ENCODE peak calls at places on chromosomes 7 and 10, in nine cellular contexts. One of them, this sample, is unnamed.

GRCh38 chr7:78326870-78327269 is 528.3 kb downstream of the PHTF2 start:
- DNase-seq in activated CD8-positive, alpha-beta memory T cell treated with anti-CD3 and anti-CD28 coated beads for 1 hour: no peak
- DNase-seq in RCC 7860: peak
- DNase-seq in NCI-H446 treated with DMSO at 0.1 percent for 48 hours: peak
- DNase-seq in brain microvascular endothelial cell: no peak
- DNase-seq in HuH-7.5: no peak
- DNase-seq in CD8-positive, alpha-beta T cell: no peak
- DNase-seq in midbrain: peak
- DNase-seq in fibroblast of pulmonary artery: no peak
- DNase-seq in this sample: peak

GRCh38 chr10:46247181-46247475 is 39.7 kb upstream of the ANTXRL start:
- DNase-seq in activated CD8-positive, alpha-beta memory T cell treated with anti-CD3 and anti-CD28 coated beads for 1 hour: no peak
- DNase-seq in RCC 7860: no peak
- DNase-seq in NCI-H446 treated with DMSO at 0.1 percent for 48 hours: no peak
- DNase-seq in brain microvascular endothelial cell: no peak
- DNase-seq in HuH-7.5: no peak
- DNase-seq in CD8-positive, alpha-beta T cell: no peak
- DNase-seq in midbrain: no peak
- DNase-seq in fibroblast of pulmonary artery: no peak
- DNase-seq in this sample: no peak

GRCh38 chr10:125023862-125024495 is 82.1 kb downstream of the ZRANB1 start:
- DNase-seq in activated CD8-positive, alpha-beta memory T cell treated with anti-CD3 and anti-CD28 coated beads for 1 hour: no peak
- DNase-seq in RCC 7860: no peak
- DNase-seq in NCI-H446 treated with DMSO at 0.1 percent for 48 hours: peak
- DNase-seq in brain microvascular endothelial cell: no peak
- DNase-seq in HuH-7.5: no peak
- DNase-seq in CD8-positive, alpha-beta T cell: no peak
- DNase-seq in midbrain: peak
- DNase-seq in fibroblast of pulmonary artery: no peak
- DNase-seq in this sample: no peak

GRCh38 chr7:4479367-4480039 is 202.6 kb upstream of the FOXK1 start:
- DNase-seq in activated CD8-positive, alpha-beta memory T cell treated with anti-CD3 and anti-CD28 coated beads for 1 hour: no peak
- DNase-seq in RCC 7860: peak
- DNase-seq in NCI-H446 treated with DMSO at 0.1 percent for 48 hours: peak
- DNase-seq in brain microvascular endothelial cell: peak
- DNase-seq in HuH-7.5: peak
- DNase-seq in CD8-positive, alpha-beta T cell: no peak
- DNase-seq in midbrain: no peak
- DNase-seq in fibroblast of pulmonary artery: peak
- DNase-seq in this sample: no peak

GRCh38 chr7:103113164-103113563 is 35.7 kb downstream of the NAPEPLD start:
- DNase-seq in activated CD8-positive, alpha-beta memory T cell treated with anti-CD3 and anti-CD28 coated beads for 1 hour: no peak
- DNase-seq in RCC 7860: peak
- DNase-seq in NCI-H446 treated with DMSO at 0.1 percent for 48 hours: no peak
- DNase-seq in brain microvascular endothelial cell: peak
- DNase-seq in HuH-7.5: no peak
- DNase-seq in CD8-positive, alpha-beta T cell: no peak
- DNase-seq in midbrain: no peak
- DNase-seq in fibroblast of pulmonary artery: peak
- DNase-seq in this sample: no peak

GRCh38 chr10:79420974-79421688 is 24.3 kb downstream of the ZCCHC24 start:
- DNase-seq in activated CD8-positive, alpha-beta memory T cell treated with anti-CD3 and anti-CD28 coated beads for 1 hour: no peak
- DNase-seq in RCC 7860: no peak
- DNase-seq in NCI-H446 treated with DMSO at 0.1 percent for 48 hours: no peak
- DNase-seq in brain microvascular endothelial cell: no peak
- DNase-seq in HuH-7.5: no peak
- DNase-seq in CD8-positive, alpha-beta T cell: no peak
- DNase-seq in midbrain: no peak
- DNase-seq in fibroblast of pulmonary artery: no peak
- DNase-seq in this sample: no peak

GRCh38 chr7:43572516-43573049 is 10.3 kb upstream of the STK17A start:
- DNase-seq in activated CD8-positive, alpha-beta memory T cell treated with anti-CD3 and anti-CD28 coated beads for 1 hour: no peak
- DNase-seq in RCC 7860: peak
- DNase-seq in NCI-H446 treated with DMSO at 0.1 percent for 48 hours: no peak
- DNase-seq in brain microvascular endothelial cell: peak
- DNase-seq in HuH-7.5: no peak
- DNase-seq in CD8-positive, alpha-beta T cell: no peak
- DNase-seq in midbrain: peak
- DNase-seq in fibroblast of pulmonary artery: peak
- DNase-seq in this sample: peak

GRCh38 chr7:36686499-36686898 is 37.8 kb downstream of the AOAH start:
- DNase-seq in activated CD8-positive, alpha-beta memory T cell treated with anti-CD3 and anti-CD28 coated beads for 1 hour: no peak
- DNase-seq in RCC 7860: peak
- DNase-seq in NCI-H446 treated with DMSO at 0.1 percent for 48 hours: no peak
- DNase-seq in brain microvascular endothelial cell: peak
- DNase-seq in HuH-7.5: no peak
- DNase-seq in CD8-positive, alpha-beta T cell: no peak
- DNase-seq in midbrain: no peak
- DNase-seq in fibroblast of pulmonary artery: peak
- DNase-seq in this sample: no peak

GRCh38 chr7:75039709-75040108 is 33.9 kb downstream of the RCC1L start:
- DNase-seq in activated CD8-positive, alpha-beta memory T cell treated with anti-CD3 and anti-CD28 coated beads for 1 hour: no peak
- DNase-seq in RCC 7860: no peak
- DNase-seq in NCI-H446 treated with DMSO at 0.1 percent for 48 hours: no peak
- DNase-seq in brain microvascular endothelial cell: no peak
- DNase-seq in HuH-7.5: no peak
- DNase-seq in CD8-positive, alpha-beta T cell: no peak
- DNase-seq in midbrain: no peak
- DNase-seq in fibroblast of pulmonary artery: no peak
- DNase-seq in this sample: no peak

GRCh38 chr7:44461387-44461786 is 29.1 kb downstream of the NUDCD3 start:
- DNase-seq in activated CD8-positive, alpha-beta memory T cell treated with anti-CD3 and anti-CD28 coated beads for 1 hour: no peak
- DNase-seq in RCC 7860: peak
- DNase-seq in NCI-H446 treated with DMSO at 0.1 percent for 48 hours: no peak
- DNase-seq in brain microvascular endothelial cell: peak
- DNase-seq in HuH-7.5: no peak
- DNase-seq in CD8-positive, alpha-beta T cell: no peak
- DNase-seq in midbrain: no peak
- DNase-seq in fibroblast of pulmonary artery: peak
- DNase-seq in this sample: no peak

GRCh38 chr10:130021373-130021950 is 57.4 kb upstream of the EBF3 start:
- DNase-seq in activated CD8-positive, alpha-beta memory T cell treated with anti-CD3 and anti-CD28 coated beads for 1 hour: no peak
- DNase-seq in RCC 7860: peak
- DNase-seq in NCI-H446 treated with DMSO at 0.1 percent for 48 hours: no peak
- DNase-seq in brain microvascular endothelial cell: peak
- DNase-seq in HuH-7.5: no peak
- DNase-seq in CD8-positive, alpha-beta T cell: no peak
- DNase-seq in midbrain: no peak
- DNase-seq in fibroblast of pulmonary artery: peak
- DNase-seq in this sample: no peak

GRCh38 chr7:80302078-80302477 is 167.4 kb downstream of the GNAI1 start:
- DNase-seq in activated CD8-positive, alpha-beta memory T cell treated with anti-CD3 and anti-CD28 coated beads for 1 hour: no peak
- DNase-seq in RCC 7860: no peak
- DNase-seq in NCI-H446 treated with DMSO at 0.1 percent for 48 hours: no peak
- DNase-seq in brain microvascular endothelial cell: no peak
- DNase-seq in HuH-7.5: no peak
- DNase-seq in CD8-positive, alpha-beta T cell: no peak
- DNase-seq in midbrain: no peak
- DNase-seq in fibroblast of pulmonary artery: no peak
- DNase-seq in this sample: no peak

GRCh38 chr10:117464176-117464575 is 78.4 kb upstream of the EMX2 start:
- DNase-seq in activated CD8-positive, alpha-beta memory T cell treated with anti-CD3 and anti-CD28 coated beads for 1 hour: no peak
- DNase-seq in RCC 7860: peak
- DNase-seq in NCI-H446 treated with DMSO at 0.1 percent for 48 hours: no peak
- DNase-seq in brain microvascular endothelial cell: no peak
- DNase-seq in HuH-7.5: no peak
- DNase-seq in CD8-positive, alpha-beta T cell: no peak
- DNase-seq in midbrain: no peak
- DNase-seq in fibroblast of pulmonary artery: peak
- DNase-seq in this sample: no peak

GRCh38 chr7:137940656-137941518 is 61.0 kb downstream of the CREB3L2 start:
- DNase-seq in activated CD8-positive, alpha-beta memory T cell treated with anti-CD3 and anti-CD28 coated beads for 1 hour: no peak
- DNase-seq in RCC 7860: no peak
- DNase-seq in NCI-H446 treated with DMSO at 0.1 percent for 48 hours: no peak
- DNase-seq in brain microvascular endothelial cell: peak
- DNase-seq in HuH-7.5: no peak
- DNase-seq in CD8-positive, alpha-beta T cell: no peak
- DNase-seq in midbrain: no peak
- DNase-seq in fibroblast of pulmonary artery: peak
- DNase-seq in this sample: no peak

GRCh38 chr10:69065406-69066361 is 22.2 kb upstream of the SRGN start:
- DNase-seq in activated CD8-positive, alpha-beta memory T cell treated with anti-CD3 and anti-CD28 coated beads for 1 hour: no peak
- DNase-seq in RCC 7860: peak
- DNase-seq in NCI-H446 treated with DMSO at 0.1 percent for 48 hours: no peak
- DNase-seq in brain microvascular endothelial cell: peak
- DNase-seq in HuH-7.5: no peak
- DNase-seq in CD8-positive, alpha-beta T cell: no peak
- DNase-seq in midbrain: no peak
- DNase-seq in fibroblast of pulmonary artery: peak
- DNase-seq in this sample: no peak

GRCh38 chr10:77393821-77394501 is 243.6 kb downstream of the KCNMA1 start:
- DNase-seq in activated CD8-positive, alpha-beta memory T cell treated with anti-CD3 and anti-CD28 coated beads for 1 hour: no peak
- DNase-seq in RCC 7860: no peak
- DNase-seq in NCI-H446 treated with DMSO at 0.1 percent for 48 hours: no peak
- DNase-seq in brain microvascular endothelial cell: no peak
- DNase-seq in HuH-7.5: no peak
- DNase-seq in CD8-positive, alpha-beta T cell: no peak
- DNase-seq in midbrain: no peak
- DNase-seq in fibroblast of pulmonary artery: no peak
- DNase-seq in this sample: no peak

GRCh38 chr7:103593691-103594090 is 147.7 kb upstream of the SLC26A5 start:
- DNase-seq in activated CD8-positive, alpha-beta memory T cell treated with anti-CD3 and anti-CD28 coated beads for 1 hour: no peak
- DNase-seq in RCC 7860: no peak
- DNase-seq in NCI-H446 treated with DMSO at 0.1 percent for 48 hours: no peak
- DNase-seq in brain microvascular endothelial cell: no peak
- DNase-seq in HuH-7.5: no peak
- DNase-seq in CD8-positive, alpha-beta T cell: no peak
- DNase-seq in midbrain: no peak
- DNase-seq in fibroblast of pulmonary artery: no peak
- DNase-seq in this sample: no peak

GRCh38 chr7:1123721-1124120 is 35.8 kb downstream of the GPER1 start:
- DNase-seq in activated CD8-positive, alpha-beta memory T cell treated with anti-CD3 and anti-CD28 coated beads for 1 hour: no peak
- DNase-seq in RCC 7860: no peak
- DNase-seq in NCI-H446 treated with DMSO at 0.1 percent for 48 hours: no peak
- DNase-seq in brain microvascular endothelial cell: peak
- DNase-seq in HuH-7.5: peak
- DNase-seq in CD8-positive, alpha-beta T cell: no peak
- DNase-seq in midbrain: peak
- DNase-seq in fibroblast of pulmonary artery: peak
- DNase-seq in this sample: peak

GRCh38 chr7:20362574-20363253 is 32.0 kb downstream of the ITGB8 start:
- DNase-seq in activated CD8-positive, alpha-beta memory T cell treated with anti-CD3 and anti-CD28 coated beads for 1 hour: no peak
- DNase-seq in RCC 7860: no peak
- DNase-seq in NCI-H446 treated with DMSO at 0.1 percent for 48 hours: no peak
- DNase-seq in brain microvascular endothelial cell: no peak
- DNase-seq in HuH-7.5: no peak
- DNase-seq in CD8-positive, alpha-beta T cell: no peak
- DNase-seq in midbrain: no peak
- DNase-seq in fibroblast of pulmonary artery: no peak
- DNase-seq in this sample: no peak

GRCh38 chr10:48439581-48440041 is 133.1 kb downstream of the MAPK8 start:
- DNase-seq in activated CD8-positive, alpha-beta memory T cell treated with anti-CD3 and anti-CD28 coated beads for 1 hour: no peak
- DNase-seq in RCC 7860: peak
- DNase-seq in NCI-H446 treated with DMSO at 0.1 percent for 48 hours: no peak
- DNase-seq in brain microvascular endothelial cell: no peak
- DNase-seq in HuH-7.5: no peak
- DNase-seq in CD8-positive, alpha-beta T cell: no peak
- DNase-seq in midbrain: no peak
- DNase-seq in fibroblast of pulmonary artery: peak
- DNase-seq in this sample: no peak